ENCODE peak calls at places on chromosomes 6 and 20, in five cellular contexts. Q, U, E, I and R are unnamed samples.

GRCh38 chr6:26205625-26206574 is 118.7 kb downstream of the HFE start:
- DNase-seq in Q (no peak), U (peak; percentile 26), E (no peak), I (peak; percentile 84), R (no peak)

GRCh38 chr20:58864346-58864745 is 11.8 kb downstream of the GNAS start:
- DNase-seq in Q (no peak), U (no peak), E (no peak), I (no peak), R (no peak)

GRCh38 chr6:156359912-156360311 is 417.3 kb upstream of the ARID1B start:
- DNase-seq in Q (no peak), U (no peak), E (no peak), I (no peak), R (no peak)

GRCh38 chr6:108097882-108098281 is 23.3 kb upstream of the OSTM1 start:
- DNase-seq in Q (no peak), U (no peak), E (no peak), I (peak; percentile 50), R (no peak)

GRCh38 chr6:33578164-33578563 is 1.9 kb downstream of the BAK1 start:
- DNase-seq in Q (no peak), U (no peak), E (no peak), I (no peak), R (no peak)

GRCh38 chr6:126804255-126805064 is 314.0 kb upstream of the RSPO3 start:
- DNase-seq in Q (no peak), U (no peak), E (no peak), I (peak; percentile 58), R (no peak)

GRCh38 chr20:45303586-45304463 is 2.8 kb upstream of the RBPJL start:
- DNase-seq in Q (no peak), U (no peak), E (no peak), I (no peak), R (no peak)

GRCh38 chr6:155959898-155960297 is 504.3 kb upstream of the NOX3 start:
- DNase-seq in Q (no peak), U (no peak), E (no peak), I (no peak), R (no peak)

GRCh38 chr6:89243331-89243629 is 26.1 kb upstream of the GABRR1 start:
- DNase-seq in Q (no peak), U (no peak), E (no peak), I (no peak), R (no peak)

GRCh38 chr20:32479012-32479411 is 106.1 kb downstream of the NOL4L start:
- DNase-seq in Q (no peak), U (peak; percentile 20), E (no peak), I (no peak), R (no peak)

GRCh38 chr6:55621244-55621643 is 42.3 kb upstream of the HMGCLL1 start:
- DNase-seq in Q (no peak), U (no peak), E (no peak), I (no peak), R (no peak)

GRCh38 chr6:91042656-91043055 is 455.8 kb upstream of the MAP3K7 start:
- DNase-seq in Q (no peak), U (no peak), E (no peak), I (no peak), R (no peak)

GRCh38 chr20:2946988-2947961 is 74.0 kb downstream of the PTPRA start:
- DNase-seq in Q (no peak), U (no peak), E (no peak), I (no peak), R (no peak)

GRCh38 chr6:40852667-40853383 is 186.2 kb downstream of the UNC5CL start:
- DNase-seq in Q (no peak), U (no peak), E (no peak), I (peak; percentile 32), R (no peak)

GRCh38 chr20:47500554-47500953 is 1.1 kb upstream of the NCOA3 start:
- DNase-seq in Q (no peak), U (no peak), E (no peak), I (no peak), R (no peak)

GRCh38 chr6:34680802-34681515 is 15.6 kb downstream of the ILRUN start:
- DNase-seq in Q (no peak), U (no peak), E (no peak), I (peak; percentile 52), R (no peak)

GRCh38 chr6:146767632-146768031 is 168.9 kb downstream of the ADGB start:
- DNase-seq in Q (no peak), U (no peak), E (no peak), I (no peak), R (no peak)

GRCh38 chr6:1621328-1621701 is 11.6 kb downstream of the FOXC1 start:
- DNase-seq in Q (no peak), U (no peak), E (no peak), I (no peak), R (no peak)

GRCh38 chr20:25280574-25281535 is 33.0 kb downstream of the PYGB start:
- DNase-seq in Q (no peak), U (peak; percentile 18), E (no peak), I (no peak), R (no peak)

GRCh38 chr20:30811896-30812671 is 445.4 kb upstream of the DEFB115 start:
- DNase-seq in Q (no peak), U (peak; percentile 24), E (no peak), I (peak; percentile 45), R (no peak)

GRCh38 chr6:36241728-36242127 is 28.1 kb upstream of the PNPLA1 start:
- DNase-seq in Q (no peak), U (no peak), E (no peak), I (no peak), R (no peak)

GRCh38 chr6:73675466-73676098 is 20.4 kb upstream of the CD109 start:
- DNase-seq in Q (peak; percentile 62), U (peak; percentile 79), E (peak; percentile 65), I (peak; percentile 80), R (peak; percentile 50)

GRCh38 chr6:167722634-167723309 is 103.9 kb upstream of the AFDN start:
- DNase-seq in Q (no peak), U (no peak), E (no peak), I (no peak), R (no peak)